ENCODE peak calls at places on chromosome 1, in eight cellular contexts. One of them, this sample, is unnamed.

GRCh38 chr1:3681898-3682806 is 29.8 kb downstream of the TP73 start:
- DNase-seq in tibial nerve: no peak
- DNase-seq in HepG2: no peak
- DNase-seq in endothelial cell of umbilical vein: no peak
- DNase-seq in A549: no peak
- DNase-seq in body of pancreas: no peak
- DNase-seq in IMR-90: no peak
- DNase-seq in spleen: no peak
- DNase-seq in this sample: no peak

GRCh38 chr1:234777850-234778214 is 167.9 kb upstream of the IRF2BP2 start:
- DNase-seq in IMR-90: no peak
- DNase-seq in body of pancreas: no peak
- DNase-seq in endothelial cell of umbilical vein: no peak
- DNase-seq in tibial nerve: no peak
- DNase-seq in A549: no peak
- DNase-seq in spleen: no peak
- DNase-seq in HepG2: no peak
- DNase-seq in this sample: no peak

GRCh38 chr1:29673669-29674624 is 437.6 kb downstream of the PTPRU start:
- DNase-seq in HepG2: no peak
- DNase-seq in A549: no peak
- DNase-seq in endothelial cell of umbilical vein: no peak
- DNase-seq in tibial nerve: no peak
- DNase-seq in spleen: no peak
- DNase-seq in body of pancreas: no peak
- DNase-seq in IMR-90: no peak
- DNase-seq in this sample: no peak

GRCh38 chr1:163561570-163562295 is 240.0 kb downstream of the NUF2 start:
- DNase-seq in IMR-90: no peak
- DNase-seq in spleen: no peak
- DNase-seq in tibial nerve: no peak
- DNase-seq in HepG2: peak
- DNase-seq in body of pancreas: no peak
- DNase-seq in endothelial cell of umbilical vein: peak
- DNase-seq in A549: no peak
- DNase-seq in this sample: no peak

GRCh38 chr1:93331412-93331811 is 14.3 kb upstream of the DR1 start:
- DNase-seq in HepG2: no peak
- DNase-seq in spleen: no peak
- DNase-seq in endothelial cell of umbilical vein: no peak
- DNase-seq in body of pancreas: no peak
- DNase-seq in tibial nerve: no peak
- DNase-seq in A549: no peak
- DNase-seq in IMR-90: peak
- DNase-seq in this sample: no peak

GRCh38 chr1:220307528-220308100 is 35.4 kb upstream of the RAB3GAP2 start:
- DNase-seq in IMR-90: no peak
- DNase-seq in body of pancreas: no peak
- DNase-seq in HepG2: no peak
- DNase-seq in endothelial cell of umbilical vein: no peak
- DNase-seq in tibial nerve: no peak
- DNase-seq in A549: no peak
- DNase-seq in spleen: no peak
- DNase-seq in this sample: no peak

GRCh38 chr1:4079815-4080214 is 179.7 kb upstream of the C1orf174 start:
- DNase-seq in A549: no peak
- DNase-seq in IMR-90: no peak
- DNase-seq in endothelial cell of umbilical vein: no peak
- DNase-seq in spleen: peak
- DNase-seq in tibial nerve: no peak
- DNase-seq in body of pancreas: peak
- DNase-seq in HepG2: no peak
- DNase-seq in this sample: no peak

GRCh38 chr1:111559736-111560279 is 56.4 kb upstream of the ADORA3 start:
- DNase-seq in tibial nerve: no peak
- DNase-seq in endothelial cell of umbilical vein: no peak
- DNase-seq in A549: no peak
- DNase-seq in HepG2: peak
- DNase-seq in IMR-90: peak
- DNase-seq in spleen: no peak
- DNase-seq in body of pancreas: no peak
- DNase-seq in this sample: no peak

GRCh38 chr1:107250169-107250568 is 109.3 kb downstream of the NTNG1 start:
- DNase-seq in HepG2: no peak
- DNase-seq in body of pancreas: no peak
- DNase-seq in endothelial cell of umbilical vein: no peak
- DNase-seq in A549: no peak
- DNase-seq in spleen: no peak
- DNase-seq in tibial nerve: no peak
- DNase-seq in IMR-90: no peak
- DNase-seq in this sample: no peak

GRCh38 chr1:107252271-107252670 is 111.4 kb downstream of the NTNG1 start:
- DNase-seq in A549: no peak
- DNase-seq in HepG2: no peak
- DNase-seq in tibial nerve: no peak
- DNase-seq in endothelial cell of umbilical vein: no peak
- DNase-seq in body of pancreas: no peak
- DNase-seq in spleen: no peak
- DNase-seq in IMR-90: no peak
- DNase-seq in this sample: no peak

GRCh38 chr1:107251839-107252238 is 111.0 kb downstream of the NTNG1 start:
- DNase-seq in spleen: no peak
- DNase-seq in IMR-90: no peak
- DNase-seq in tibial nerve: no peak
- DNase-seq in endothelial cell of umbilical vein: no peak
- DNase-seq in HepG2: no peak
- DNase-seq in A549: no peak
- DNase-seq in body of pancreas: no peak
- DNase-seq in this sample: no peak

GRCh38 chr1:107254306-107254705 is 113.5 kb downstream of the NTNG1 start:
- DNase-seq in endothelial cell of umbilical vein: no peak
- DNase-seq in body of pancreas: no peak
- DNase-seq in IMR-90: no peak
- DNase-seq in HepG2: no peak
- DNase-seq in tibial nerve: no peak
- DNase-seq in A549: no peak
- DNase-seq in spleen: no peak
- DNase-seq in this sample: no peak

DNA sequence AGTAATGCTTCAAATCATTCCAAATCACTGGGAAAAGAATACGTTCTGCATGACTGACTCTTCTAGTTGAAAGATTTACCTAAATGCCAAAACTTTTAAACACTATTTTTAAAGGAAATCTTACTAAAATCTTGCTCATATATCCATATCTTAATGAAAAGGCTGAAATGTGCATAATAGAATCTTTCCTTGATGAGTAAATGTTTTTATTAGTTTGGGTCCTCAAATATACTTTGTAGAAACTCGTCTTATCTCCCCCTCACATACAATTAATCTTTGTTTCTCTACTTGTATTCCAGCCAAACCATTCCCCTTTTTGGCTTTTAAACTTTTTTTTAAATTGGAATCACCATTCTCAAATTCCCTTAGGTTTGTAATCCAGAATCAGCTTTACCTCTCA is 110.2 kb downstream of the NTNG1 start:
- DNase-seq in tibial nerve: no peak
- DNase-seq in spleen: no peak
- DNase-seq in IMR-90: no peak
- DNase-seq in HepG2: no peak
- DNase-seq in endothelial cell of umbilical vein: no peak
- DNase-seq in A549: no peak
- DNase-seq in body of pancreas: no peak
- DNase-seq in this sample: no peak
- TF ChIP-seq POLR2A in tibial nerve: no peak
- TF ChIP-seq POLR2A in spleen: no peak
- TF ChIP-seq POLR2A in IMR-90: no peak
- TF ChIP-seq POLR2A in HepG2: no peak
- TF ChIP-seq POLR2A in endothelial cell of umbilical vein: no peak
- TF ChIP-seq POLR2A in A549: no peak
- TF ChIP-seq POLR2A in body of pancreas: no peak
- TF ChIP-seq POLR2A in this sample: no peak

GRCh38 chr1:207822602-207823451 is 71.0 kb downstream of the CD46 start:
- DNase-seq in HepG2: no peak
- DNase-seq in endothelial cell of umbilical vein: peak
- DNase-seq in IMR-90: peak
- DNase-seq in A549: peak
- DNase-seq in body of pancreas: peak
- DNase-seq in tibial nerve: peak
- DNase-seq in spleen: peak
- DNase-seq in this sample: peak
- TF ChIP-seq POLR2A in HepG2: no peak
- TF ChIP-seq POLR2A in endothelial cell of umbilical vein: no peak
- TF ChIP-seq POLR2A in IMR-90: no peak
- TF ChIP-seq POLR2A in A549: no peak
- TF ChIP-seq POLR2A in body of pancreas: peak
- TF ChIP-seq POLR2A in tibial nerve: peak
- TF ChIP-seq POLR2A in spleen: no peak
- TF ChIP-seq POLR2A in this sample: no peak

GRCh38 chr1:229227298-229227919 is 43.5 kb upstream of the RAB4A start:
- DNase-seq in HepG2: peak
- DNase-seq in A549: peak
- DNase-seq in spleen: peak
- DNase-seq in endothelial cell of umbilical vein: peak
- DNase-seq in body of pancreas: peak
- DNase-seq in IMR-90: peak
- DNase-seq in tibial nerve: peak
- DNase-seq in this sample: peak

GRCh38 chr1:229223498-229223897 is 47.4 kb upstream of the RAB4A start:
- DNase-seq in tibial nerve: no peak
- DNase-seq in endothelial cell of umbilical vein: no peak
- DNase-seq in spleen: no peak
- DNase-seq in HepG2: peak
- DNase-seq in body of pancreas: peak
- DNase-seq in A549: no peak
- DNase-seq in IMR-90: no peak
- DNase-seq in this sample: no peak

GRCh38 chr1:229228522-229228921 is 42.4 kb upstream of the RAB4A start:
- DNase-seq in endothelial cell of umbilical vein: no peak
- DNase-seq in spleen: no peak
- DNase-seq in tibial nerve: no peak
- DNase-seq in HepG2: no peak
- DNase-seq in body of pancreas: no peak
- DNase-seq in A549: no peak
- DNase-seq in IMR-90: no peak
- DNase-seq in this sample: no peak

GRCh38 chr1:229224308-229224707 is 46.6 kb upstream of the RAB4A start:
- DNase-seq in spleen: no peak
- DNase-seq in HepG2: no peak
- DNase-seq in IMR-90: peak
- DNase-seq in endothelial cell of umbilical vein: no peak
- DNase-seq in body of pancreas: no peak
- DNase-seq in tibial nerve: no peak
- DNase-seq in A549: no peak
- DNase-seq in this sample: no peak

DNA sequence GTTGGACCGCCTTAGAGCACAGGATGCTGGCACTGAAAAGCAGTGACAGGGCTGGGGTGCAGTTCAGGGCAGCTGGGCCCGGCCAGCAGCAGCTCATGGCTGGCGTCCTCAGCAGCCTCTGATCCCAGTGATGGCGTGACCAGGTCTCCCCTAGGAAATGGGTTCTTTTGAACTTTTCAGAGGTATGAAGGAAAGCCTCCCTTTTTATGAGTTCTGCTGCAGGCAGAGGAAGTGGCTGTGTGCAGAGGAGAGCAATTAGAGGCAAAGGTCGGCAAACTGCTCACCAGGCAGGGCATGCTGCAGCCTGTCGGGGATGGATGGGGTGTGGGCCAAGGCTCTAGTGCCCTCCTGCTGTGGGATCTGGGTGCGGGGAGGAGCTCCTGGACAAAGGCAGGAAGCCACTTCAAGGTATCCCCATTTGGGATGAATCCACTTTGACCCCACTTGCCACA is 45.6 kb upstream of the RAB4A start:
- DNase-seq in spleen: no peak
- DNase-seq in A549: no peak
- DNase-seq in endothelial cell of umbilical vein: no peak
- DNase-seq in HepG2: peak
- DNase-seq in IMR-90: no peak
- DNase-seq in tibial nerve: no peak
- DNase-seq in body of pancreas: no peak
- DNase-seq in this sample: no peak
- TF ChIP-seq POLR2A in spleen: no peak
- TF ChIP-seq POLR2A in A549: no peak
- TF ChIP-seq POLR2A in endothelial cell of umbilical vein: no peak
- TF ChIP-seq POLR2A in HepG2: no peak
- TF ChIP-seq POLR2A in IMR-90: no peak
- TF ChIP-seq POLR2A in tibial nerve: no peak
- TF ChIP-seq POLR2A in body of pancreas: no peak
- TF ChIP-seq POLR2A in this sample: no peak

GRCh38 chr1:147168626-147169058 is 3.6 kb downstream of the PRKAB2 start:
- DNase-seq in A549: no peak
- DNase-seq in tibial nerve: no peak
- DNase-seq in endothelial cell of umbilical vein: peak
- DNase-seq in HepG2: peak
- DNase-seq in IMR-90: peak
- DNase-seq in body of pancreas: peak
- DNase-seq in spleen: no peak
- DNase-seq in this sample: no peak

GRCh38 chr1:147169171-147169570 is 3.1 kb downstream of the PRKAB2 start:
- DNase-seq in HepG2: peak
- DNase-seq in spleen: no peak
- DNase-seq in A549: no peak
- DNase-seq in body of pancreas: no peak
- DNase-seq in endothelial cell of umbilical vein: no peak
- DNase-seq in tibial nerve: no peak
- DNase-seq in IMR-90: no peak
- DNase-seq in this sample: no peak

GRCh38 chr1:147169840-147170674 is 2.2 kb downstream of the PRKAB2 start:
- DNase-seq in tibial nerve: no peak
- DNase-seq in A549: no peak
- DNase-seq in IMR-90: no peak
- DNase-seq in endothelial cell of umbilical vein: no peak
- DNase-seq in spleen: no peak
- DNase-seq in HepG2: no peak
- DNase-seq in body of pancreas: no peak
- DNase-seq in this sample: no peak

GRCh38 chr1:147172168-147173016 is at the start of gene PRKAB2:
- DNase-seq in HepG2: peak
- DNase-seq in IMR-90: peak
- DNase-seq in endothelial cell of umbilical vein: peak
- DNase-seq in spleen: peak
- DNase-seq in A549: peak
- DNase-seq in tibial nerve: peak
- DNase-seq in body of pancreas: peak
- DNase-seq in this sample: peak

DNA sequence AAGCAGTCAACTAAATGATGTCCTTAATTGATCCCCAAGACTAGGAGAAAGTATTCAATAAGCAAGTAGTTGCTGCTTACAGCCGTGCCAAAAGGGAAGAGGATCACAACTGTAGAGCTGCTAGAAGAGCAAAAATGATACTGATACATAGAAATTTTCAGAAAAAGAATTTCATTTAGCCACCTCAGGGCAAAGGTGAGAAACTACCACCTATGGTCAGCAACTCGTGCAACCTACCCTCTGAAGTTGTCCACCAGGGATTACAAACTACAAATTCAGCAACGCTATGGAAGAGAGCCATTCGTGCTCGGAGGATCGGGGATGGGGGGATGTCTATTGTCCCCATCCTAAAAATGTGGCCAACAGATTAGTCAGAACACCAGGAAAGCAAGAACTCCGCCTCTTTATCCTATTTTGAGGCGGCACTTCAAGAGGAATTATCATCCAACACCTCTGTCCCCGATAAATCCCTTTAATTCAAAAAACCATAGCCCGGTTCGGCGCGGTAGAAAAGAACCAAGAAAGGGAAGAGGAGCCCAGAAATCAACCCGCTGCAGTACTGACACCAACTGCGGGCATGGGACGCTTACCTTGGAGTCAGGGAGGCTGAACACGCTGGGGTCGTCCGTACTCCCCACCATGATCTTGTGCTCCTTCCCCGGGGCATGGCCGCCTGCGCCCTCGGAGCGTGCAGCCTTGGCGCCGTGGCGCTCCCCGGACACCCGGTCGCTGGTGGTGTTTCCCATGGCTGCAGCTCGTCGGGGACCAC is 687 bp downstream of the PRKAB2 start:
- DNase-seq in HepG2: no peak
- DNase-seq in tibial nerve: no peak
- DNase-seq in A549: peak
- DNase-seq in IMR-90: no peak
- DNase-seq in endothelial cell of umbilical vein: peak
- DNase-seq in spleen: no peak
- DNase-seq in body of pancreas: no peak
- DNase-seq in this sample: no peak
- TF ChIP-seq POLR2A in HepG2: peak
- TF ChIP-seq POLR2A in tibial nerve: no peak
- TF ChIP-seq POLR2A in A549: no peak
- TF ChIP-seq POLR2A in IMR-90: no peak
- TF ChIP-seq POLR2A in endothelial cell of umbilical vein: no peak
- TF ChIP-seq POLR2A in spleen: no peak
- TF ChIP-seq POLR2A in body of pancreas: no peak
- TF ChIP-seq POLR2A in this sample: no peak